ENCODE peak calls at places on chromosome 21, in nine cellular contexts. P is neural progenitor cell; R is T-helper 17 cell; I is Caki2; S is T-helper 2 cell; Y is stimulated activated CD4-positive, alpha-beta T cell treated with anti-CD3 and anti-CD28 coated beads, Interleukin-4, amount 100 ng/mL, for 1 hour; A is aorta; J is activated CD4-positive, alpha-beta T cell treated with anti-CD3 and anti-CD28 coated beads, Interleukin-2, amount 50 U/mL, for 24 hours; Z is NCI-H1092. L is an unnamed sample.

GRCh38 chr21:18493420-18493819 is 89.8 kb upstream of the TMPRSS15 start:
- DNase-seq in Y (no peak), P (no peak), I (peak; percentile 93), Z (no peak), S (no peak), A (no peak), J (no peak), R (no peak), L (no peak)

GRCh38 chr21:16124397-16125130 is 394.8 kb downstream of the USP25 start:
- DNase-seq in I (no peak), P (no peak), R (no peak), Z (no peak), J (no peak), A (no peak), Y (no peak), S (no peak), L (no peak)

GRCh38 chr21:32844653-32845443 is 73.3 kb upstream of the PAXBP1 start:
- DNase-seq in A (no peak), R (no peak), J (no peak), Y (no peak), I (peak; percentile 45), Z (no peak), P (peak; percentile 44), S (no peak), L (no peak)

GRCh38 chr21:42419845-42420244 is 16.1 kb downstream of the UBASH3A start:
- DNase-seq in P (no peak), Y (no peak), Z (no peak), I (no peak), S (no peak), R (no peak), J (no peak), A (no peak), L (no peak)

GRCh38 chr21:41326414-41327080 is 9.9 kb downstream of the FAM3B start:
- DNase-seq in A (no peak), J (no peak), Y (no peak), R (no peak), P (no peak), S (no peak), I (no peak), Z (no peak), L (no peak)

GRCh38 chr21:21200103-21200938 is 202.1 kb downstream of the NCAM2 start:
- DNase-seq in Z (no peak), J (no peak), S (no peak), R (no peak), Y (no peak), I (peak; percentile 48), A (peak; percentile 74), P (no peak), L (no peak)

GRCh38 chr21:44439211-44439600 is 16.1 kb upstream of the LRRC3 start:
- DNase-seq in I (no peak), Y (no peak), R (no peak), P (no peak), S (no peak), Z (no peak), J (no peak), A (peak; percentile 51), L (peak; percentile 31)

GRCh38 chr21:37631319-37632117 is 264.9 kb downstream of the DYRK1A start:
- DNase-seq in S (no peak), R (no peak), Y (no peak), P (peak; percentile 76), A (no peak), I (peak; percentile 61), Z (no peak), J (no peak), L (no peak)

GRCh38 chr21:42568834-42569731 is 55.4 kb downstream of the SLC37A1 start:
- DNase-seq in S (no peak), I (no peak), J (no peak), Z (peak; percentile 17), Y (no peak), P (no peak), R (peak; percentile 8), A (peak; percentile 40), L (no peak)

GRCh38 chr21:37593015-37593414 is 226.4 kb downstream of the DYRK1A start:
- DNase-seq in A (no peak), R (no peak), Y (no peak), P (peak; percentile 89), J (no peak), I (no peak), Z (no peak), S (no peak), L (no peak)

GRCh38 chr21:36854391-36854790 is 112.1 kb downstream of the HLCS start:
- DNase-seq in Z (no peak), S (no peak), A (no peak), P (peak; percentile 84), Y (no peak), R (no peak), I (peak; percentile 41), J (no peak), L (peak; percentile 25)

GRCh38 chr21:44709426-44710293 is 1.7 kb downstream of the TSPEAR start:
- DNase-seq in A (peak; percentile 73), S (no peak), R (no peak), Z (peak; percentile 94), Y (peak; percentile 44), J (no peak), P (peak; percentile 57), I (no peak), L (no peak)

GRCh38 chr21:36073181-36073580 is 3.4 kb downstream of the CBR1 start:
- DNase-seq in Z (no peak), J (no peak), Y (no peak), R (no peak), A (no peak), I (no peak), S (no peak), P (no peak), L (no peak)

GRCh38 chr21:39705849-39706248 is 39.1 kb upstream of the IGSF5 start:
- DNase-seq in S (no peak), R (no peak), Z (no peak), Y (no peak), A (no peak), J (no peak), I (no peak), P (no peak), L (no peak)

GRCh38 chr21:39523930-39524329 is 72.2 kb downstream of the SH3BGR start:
- DNase-seq in J (no peak), Y (no peak), R (no peak), I (no peak), Z (no peak), A (no peak), P (no peak), S (no peak), L (no peak)

GRCh38 chr21:33123396-33124120 is 53.6 kb downstream of the OLIG1 start:
- DNase-seq in P (no peak), S (no peak), Z (no peak), I (peak; percentile 37), A (peak; percentile 54), Y (no peak), J (no peak), R (no peak), L (no peak)

GRCh38 chr21:42833439-42833815 is 45.9 kb downstream of the WDR4 start:
- DNase-seq in Y (peak; percentile 58), P (peak; percentile 52), S (peak; percentile 36), J (peak; percentile 48), A (no peak), I (no peak), R (no peak), Z (no peak), L (no peak)

GRCh38 chr21:23955130-23955873 is 1652.0 kb downstream of the MRPL39 start:
- DNase-seq in J (no peak), P (no peak), R (no peak), A (no peak), S (no peak), Y (no peak), I (no peak), Z (no peak), L (no peak)

GRCh38 chr21:17828223-17828622 is 9.1 kb upstream of the C21orf91 start:
- DNase-seq in I (no peak), P (no peak), Z (no peak), S (no peak), Y (no peak), A (no peak), J (no peak), R (no peak), L (no peak)

GRCh38 chr21:44436958-44437357 is 18.4 kb upstream of the LRRC3 start:
- DNase-seq in A (peak; percentile 53), Z (no peak), I (no peak), R (no peak), Y (no peak), J (no peak), S (no peak), P (no peak), L (no peak)

GRCh38 chr21:45405819-45406762 is 1.1 kb downstream of the COL18A1 start:
- DNase-seq in I (peak; percentile 77), P (peak; percentile 95), J (peak; percentile 4), R (no peak), S (no peak), Z (no peak), Y (peak; percentile 15), A (peak; percentile 81), L (peak; percentile 3)

GRCh38 chr21:15022608-15023261 is 42.1 kb downstream of the NRIP1 start:
- DNase-seq in Y (no peak), S (no peak), A (no peak), P (no peak), I (no peak), R (no peak), Z (no peak), J (no peak), L (no peak)

GRCh38 chr21:43924421-43925095 is 59.5 kb downstream of the AGPAT3 start:
- DNase-seq in I (no peak), S (no peak), Z (no peak), Y (no peak), A (no peak), J (no peak), R (no peak), P (no peak), L (no peak)

GRCh38 chr21:43270800-43271261 is 102.0 kb downstream of the CRYAA start:
- DNase-seq in S (no peak), P (no peak), Z (no peak), R (no peak), I (no peak), J (no peak), A (no peak), Y (no peak), L (peak; percentile 16)

GRCh38 chr21:42546433-42546832 is 32.8 kb downstream of the SLC37A1 start:
- DNase-seq in P (no peak), Y (no peak), R (no peak), A (peak; percentile 65), Z (no peak), J (no peak), S (no peak), I (no peak), L (no peak)

GRCh38 chr21:41147096-41147978 is 20.6 kb upstream of the BACE2 start:
- DNase-seq in R (no peak), A (no peak), S (no peak), I (no peak), P (peak; percentile 56), J (no peak), Y (no peak), Z (peak; percentile 44), L (no peak)

GRCh38 chr21:44338971-44339910 is at the start of gene CFAP410:
- DNase-seq in J (peak; percentile 89), A (peak; percentile 98), Z (peak; percentile 97), I (peak; percentile 98), P (peak; percentile 99), S (peak; percentile 90), Y (peak; percentile 95), R (peak; percentile 93), L (peak; percentile 94)

GRCh38 chr21:37369307-37369854 is 2.8 kb downstream of the DYRK1A start:
- DNase-seq in Z (no peak), P (no peak), A (no peak), J (no peak), I (peak; percentile 17), S (no peak), R (no peak), Y (no peak), L (no peak)